ENCODE peak calls at places on chromosomes 7 and 10, in five cellular contexts. M is naive thymus-derived CD4-positive, alpha-beta T cell; G is HepG2; U is left ventricle myocardium inferior; I is lower lobe of right lung. B is an unnamed sample.
A peak's percentile ranks its signal among the peaks of the same experiment; 100 is the strongest.

GRCh38 chr10:118595598-118596425 is at the start of gene PRLHR:
- DNase-seq in M (no peak), G (no peak), U (no peak), I (no peak), B (no peak)

GRCh38 chr10:99013885-99014284 is 221.8 kb downstream of the HPSE2 start:
- DNase-seq in M (no peak), G (no peak), U (no peak), I (no peak), B (peak; percentile 31)

GRCh38 chr10:93912443-93912842 is 18.7 kb downstream of the SLC35G1 start:
- DNase-seq in M (no peak), G (no peak), U (no peak), I (no peak), B (no peak)

GRCh38 chr10:73287441-73287840 is 35.0 kb upstream of the MRPS16 start:
- DNase-seq in M (no peak), G (no peak), U (no peak), I (no peak), B (no peak)

GRCh38 chr10:106682175-106682574 is 482.3 kb downstream of the SORCS1 start:
- DNase-seq in M (no peak), G (no peak), U (no peak), I (no peak), B (no peak)

GRCh38 chr10:16867556-16867955 is 50.3 kb upstream of the RSU1 start:
- DNase-seq in M (no peak), G (no peak), U (no peak), I (no peak), B (no peak)

GRCh38 chr7:26681819-26682418 is 182.5 kb downstream of the SKAP2 start:
- DNase-seq in M (no peak), G (no peak), U (no peak), I (no peak), B (no peak)

GRCh38 chr7:106864298-106865081 is 592 bp upstream of the PIK3CG start:
- DNase-seq in M (no peak), G (no peak), U (no peak), I (no peak), B (no peak)

GRCh38 chr10:49781247-49781646 is 19.1 kb upstream of the OGDHL start:
- DNase-seq in M (no peak), G (no peak), U (no peak), I (no peak), B (no peak)

GRCh38 chr7:103877565-103877964 is 111.9 kb downstream of the RELN start:
- DNase-seq in M (no peak), G (no peak), U (no peak), I (no peak), B (no peak)
- H3K4me1 ChIP-seq in M (no peaks in the 10 kb centered on the region), G (peaks cover 15% of the 10 kb centered on the region), U (no peaks in the 10 kb centered on the region), I (no peaks in the 10 kb centered on the region), B (no peaks in the 10 kb centered on the region)

GRCh38 chr7:47482013-47482761 is 99.7 kb downstream of the TNS3 start:
- DNase-seq in M (no peak), G (no peak), U (no peak), I (no peak), B (peak; percentile 37)
- H3K4me1 ChIP-seq in M (no peaks in the 10 kb centered on the region), G (peaks cover 88% of the 10 kb centered on the region), U (peaks cover 83% of the 10 kb centered on the region), I (peaks cover 73% of the 10 kb centered on the region), B (peaks cover 86% of the 10 kb centered on the region)

GRCh38 chr10:3805227-3805790 is 20.3 kb upstream of the KLF6 start:
- DNase-seq in M (no peak), G (no peak), U (no peak), I (no peak), B (no peak)
- H3K4me1 ChIP-seq in M (peaks cover 69% of the 10 kb centered on the region), G (peaks cover 77% of the 10 kb centered on the region), U (peaks cover 95% of the 10 kb centered on the region), I (peaks cover 68% of the 10 kb centered on the region), B (peaks cover 36% of the 10 kb centered on the region)

DNA sequence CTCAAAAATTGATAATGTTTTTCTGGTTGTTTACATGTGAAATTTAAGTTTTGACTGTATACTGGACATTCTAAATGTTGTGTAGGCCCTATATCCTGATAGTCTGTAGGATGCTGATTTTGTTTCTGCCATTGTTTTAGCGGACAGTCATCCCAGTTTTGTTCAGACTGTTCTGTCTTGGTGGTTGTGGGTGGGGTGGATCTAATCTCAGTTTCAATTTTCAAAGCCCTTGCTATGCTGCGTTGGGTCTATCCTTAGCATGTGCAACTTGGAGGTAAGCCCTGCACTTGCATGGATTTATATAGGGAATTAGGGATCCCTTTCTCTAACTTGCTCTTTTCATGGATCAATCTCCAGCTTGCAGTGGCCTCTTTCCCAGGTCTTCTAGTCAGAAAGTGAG is 19.1 kb downstream of the DBF4 start:
- DNase-seq in M (no peak), G (no peak), U (no peak), I (no peak), B (no peak)
- H3K4me1 ChIP-seq in M (no peaks in the 10 kb centered on the region), G (no peaks in the 10 kb centered on the region), U (no peaks in the 10 kb centered on the region), I (no peaks in the 10 kb centered on the region), B (no peaks in the 10 kb centered on the region)

GRCh38 chr7:13986208-13986607 is 3.3 kb downstream of the ETV1 start:
- DNase-seq in M (no peak), G (no peak), U (no peak), I (no peak), B (no peak)
- H3K4me1 ChIP-seq in M (no peaks in the 10 kb centered on the region), G (peaks cover 25% of the 10 kb centered on the region), U (peaks cover 63% of the 10 kb centered on the region), I (peaks cover 1% of the 10 kb centered on the region), B (no peaks in the 10 kb centered on the region)

DNA sequence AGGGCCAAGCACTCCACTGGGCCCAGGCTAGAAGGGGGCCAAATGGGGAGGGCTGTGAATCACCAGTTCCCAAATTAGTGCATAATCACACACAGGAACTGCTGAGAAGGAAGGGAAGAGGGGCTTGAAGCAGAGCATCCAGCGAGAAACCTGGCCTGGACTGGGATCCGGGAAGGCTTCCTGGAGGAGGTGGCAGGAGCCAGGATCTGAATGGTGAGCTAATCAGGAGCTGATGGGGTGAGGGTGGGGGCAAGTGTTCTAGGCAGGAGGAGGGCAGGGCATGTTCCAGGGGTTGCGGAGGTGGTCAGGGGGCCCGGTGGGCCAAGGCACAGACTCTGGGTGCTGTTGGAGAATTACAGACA is 12.6 kb downstream of the PWWP2B start:
- DNase-seq in M (no peak), G (no peak), U (no peak), I (no peak), B (no peak)
- H3K4me1 ChIP-seq in M (peaks cover 15% of the 10 kb centered on the region), G (peaks cover 46% of the 10 kb centered on the region), U (peaks cover 64% of the 10 kb centered on the region), I (peaks cover 69% of the 10 kb centered on the region), B (peaks cover 100% of the 10 kb centered on the region)

GRCh38 chr10:71239131-71239915 is 27.0 kb downstream of the UNC5B start:
- DNase-seq in M (no peak), G (no peak), U (peak; percentile 11), I (no peak), B (no peak)
- H3K4me1 ChIP-seq in M (no peaks in the 10 kb centered on the region), G (no peaks in the 10 kb centered on the region), U (peaks cover 91% of the 10 kb centered on the region), I (peaks cover 78% of the 10 kb centered on the region), B (peaks cover 69% of the 10 kb centered on the region)